ENCODE peak calls at places on chromosomes 7 and 10, in five cellular contexts. L is GM23248; V is GF-D8; X is stimulated activated naive CD8-positive, alpha-beta T cell treated with anti-CD3 and anti-CD28 coated beads, Interleukin-15, amount 100 ng/mL, for 72 hours; R is HT-29. M is an unnamed sample.

GRCh38 chr10:124875596-124875995 is 66.3 kb upstream of the ZRANB1 start:
- DNase-seq in L (peak), V (no peak), R (peak), X (no peak), M (no peak)

GRCh38 chr10:9229702-9230101 is 1175.2 kb downstream of the GATA3 start:
- DNase-seq in V (no peak), L (no peak), X (no peak), R (no peak), M (no peak)

GRCh38 chr10:61896854-61897661 is 4.4 kb upstream of the ARID5B start:
- DNase-seq in R (peak), V (no peak), X (peak), L (peak), M (peak)

GRCh38 chr7:36667007-36667406 is 57.3 kb downstream of the AOAH start:
- DNase-seq in R (no peak), V (no peak), L (peak), X (no peak), M (no peak)

GRCh38 chr10:100535715-100536353 is at the start of gene HIF1AN:
- DNase-seq in X (peak), L (peak), R (peak), V (peak), M (peak)

GRCh38 chr7:17625038-17625437 is 315.3 kb downstream of the SNX13 start:
- DNase-seq in L (peak), R (no peak), X (no peak), V (no peak), M (no peak)

GRCh38 chr10:52759154-52759553 is 13.4 kb downstream of the MBL2 start:
- DNase-seq in X (no peak), R (no peak), V (no peak), L (no peak), M (no peak)

GRCh38 chr7:147492621-147493020 is 1097.9 kb upstream of the C7orf33 start:
- DNase-seq in L (peak), X (no peak), R (no peak), V (no peak), M (no peak)

GRCh38 chr7:100867040-100867795 is at the start of gene TRIP6:
- DNase-seq in R (peak), V (no peak), L (peak), X (peak), M (peak)

GRCh38 chr7:102064361-102065025 is 222.2 kb upstream of the SH2B2 start:
- DNase-seq in L (peak), R (no peak), V (peak), X (no peak), M (no peak)

GRCh38 chr10:60141916-60142559 is 235.7 kb upstream of the CCDC6 start:
- DNase-seq in V (no peak), R (no peak), X (no peak), L (no peak), M (peak)

GRCh38 chr7:22604246-22604645 is 104.3 kb upstream of the STEAP1B start:
- DNase-seq in R (no peak), V (no peak), X (no peak), L (no peak), M (no peak)

GRCh38 chr7:17769918-17770317 is 170.4 kb downstream of the SNX13 start:
- DNase-seq in X (peak), R (peak), L (peak), V (peak), M (peak)

GRCh38 chr10:122164815-122165491 is 106.1 kb upstream of the BTBD16 start:
- DNase-seq in X (no peak), L (no peak), R (no peak), V (no peak), M (peak)

GRCh38 chr7:50826371-50827172 is 43.9 kb upstream of the GRB10 start:
- DNase-seq in V (no peak), X (peak), L (peak), R (peak), M (peak)

GRCh38 chr7:106723398-106723797 is 62.4 kb upstream of the CCDC71L start:
- DNase-seq in L (no peak), V (no peak), R (no peak), X (no peak), M (no peak)

GRCh38 chr10:3010819-3011422 is 56.4 kb upstream of the PFKP start:
- DNase-seq in X (no peak), V (no peak), R (no peak), L (no peak), M (peak)

GRCh38 chr10:119415121-119415520 is 127.4 kb downstream of the RGS10 start:
- DNase-seq in L (no peak), R (no peak), X (no peak), V (no peak), M (no peak)

GRCh38 chr7:70574970-70575799 is 556.8 kb upstream of the GALNT17 start:
- DNase-seq in R (no peak), L (peak), X (no peak), V (no peak), M (no peak)

GRCh38 chr7:25726682-25727357 is 425.2 kb upstream of the NFE2L3 start:
- DNase-seq in V (no peak), L (no peak), X (no peak), R (no peak), M (no peak)

GRCh38 chr7:2637066-2637471 is 5.3 kb downstream of the TTYH3 start:
- DNase-seq in X (no peak), R (no peak), L (no peak), V (no peak), M (no peak)

M was measured in small intestine.